ENCODE peak calls at places on chromosomes 6 and 20, in six cellular contexts. M is mesendoderm, B is H9, J is IMR-90, R is neuronal stem cell, O is H1. S is an unnamed sample.

GRCh38 chr20:36493013-36493800 is 48.1 kb upstream of the MYL9 start:
- DNase-seq in M (peak), B (peak), J (no peak), R (no peak), O (no peak), S (no peak)

GRCh38 chr6:61989616-61990015 is 296.4 kb downstream of the KHDRBS2 start:
- DNase-seq in M (peak), B (no peak), J (no peak), R (no peak), O (no peak), S (no peak)

GRCh38 chr20:18388860-18389259 is 78.0 kb downstream of the DZANK1 start:
- DNase-seq in M (no peak), B (no peak), J (peak), R (no peak), O (no peak), S (no peak)

GRCh38 chr6:30743099-30744053 is 889 bp upstream of the FLOT1 start:
- DNase-seq in M (no peak), B (no peak), J (peak), R (no peak), O (no peak), S (peak)

GRCh38 chr20:35663813-35664543 is 722 bp downstream of the CPNE1 start:
- DNase-seq in M (peak), B (peak), J (peak), R (peak), O (no peak), S (peak)

GRCh38 chr6:149335924-149336323 is 18.4 kb downstream of the TAB2 start:
- DNase-seq in M (no peak), B (no peak), J (peak), R (no peak), O (no peak), S (no peak)

GRCh38 chr20:62704341-62704948 is 4.2 kb upstream of the NTSR1 start:
- DNase-seq in M (no peak), B (no peak), J (peak), R (no peak), O (no peak), S (no peak)

GRCh38 chr6:108168501-108168979 is 2.7 kb downstream of the NR2E1 start:
- DNase-seq in M (peak), B (peak), J (no peak), R (peak), O (no peak), S (no peak)

GRCh38 chr6:152532556-152533422 is 104.4 kb downstream of the SYNE1 start:
- DNase-seq in M (no peak), B (no peak), J (no peak), R (no peak), O (no peak), S (peak)

GRCh38 chr6:12911387-12911960 is 194.9 kb downstream of the PHACTR1 start:
- DNase-seq in M (peak), B (no peak), J (peak), R (no peak), O (no peak), S (peak)

GRCh38 chr6:50850860-50851259 is 32.2 kb downstream of the TFAP2B start:
- DNase-seq in M (no peak), B (peak), J (no peak), R (no peak), O (no peak), S (no peak)

GRCh38 chr6:133623065-133623464 is 265.8 kb upstream of the TCF21 start:
- DNase-seq in M (no peak), B (no peak), J (peak), R (no peak), O (no peak), S (no peak)

GRCh38 chr6:88882536-88882935 is 80.9 kb downstream of the RNGTT start:
- DNase-seq in M (no peak), B (no peak), J (no peak), R (peak), O (no peak), S (no peak)

GRCh38 chr6:16999486-17000436 is 102.1 kb upstream of the STMND1 start:
- DNase-seq in M (no peak), B (no peak), J (peak), R (no peak), O (no peak), S (no peak)

GRCh38 chr20:59006864-59007757 is at the start of gene CTSZ:
- DNase-seq in M (peak), B (peak), J (no peak), R (peak), O (no peak), S (peak)

GRCh38 chr6:56795852-56796532 is 153.3 kb upstream of the DST start:
- DNase-seq in M (no peak), B (no peak), J (peak), R (no peak), O (no peak), S (no peak)

GRCh38 chr20:57312138-57312537 is 17.5 kb upstream of the SPO11 start:
- DNase-seq in M (no peak), B (no peak), J (no peak), R (no peak), O (no peak), S (peak)

GRCh38 chr20:58571942-58572666 is 56.9 kb upstream of the APCDD1L start:
- DNase-seq in M (no peak), B (no peak), J (peak), R (no peak), O (no peak), S (no peak)

GRCh38 chr6:44076366-44077200 is 50.7 kb downstream of the MRPL14 start:
- DNase-seq in M (no peak), B (no peak), J (no peak), R (no peak), O (no peak), S (no peak)

GRCh38 chr6:134853111-134854055 is 96.5 kb downstream of the ALDH8A1 start:
- DNase-seq in M (no peak), B (no peak), J (peak), R (no peak), O (no peak), S (no peak)

GRCh38 chr6:120804612-120805011 is 529.7 kb downstream of the TBC1D32 start:
- DNase-seq in M (no peak), B (no peak), J (no peak), R (no peak), O (no peak), S (no peak)

GRCh38 chr20:44209691-44210421 is 715 bp downstream of the OSER1 start:
- DNase-seq in M (peak), B (no peak), J (peak), R (peak), O (no peak), S (peak)

GRCh38 chr20:44208770-44209169 is 1.8 kb downstream of the OSER1 start:
- DNase-seq in M (no peak), B (no peak), J (peak), R (no peak), O (no peak), S (peak)

GRCh38 chr20:44211177-44212039 is 837 bp upstream of the OSER1 start:
- DNase-seq in M (no peak), B (no peak), J (peak), R (no peak), O (no peak), S (peak)

GRCh38 chr20:44212792-44213191 is 2.2 kb upstream of the OSER1 start:
- DNase-seq in M (no peak), B (no peak), J (peak), R (no peak), O (no peak), S (no peak)

DNA sequence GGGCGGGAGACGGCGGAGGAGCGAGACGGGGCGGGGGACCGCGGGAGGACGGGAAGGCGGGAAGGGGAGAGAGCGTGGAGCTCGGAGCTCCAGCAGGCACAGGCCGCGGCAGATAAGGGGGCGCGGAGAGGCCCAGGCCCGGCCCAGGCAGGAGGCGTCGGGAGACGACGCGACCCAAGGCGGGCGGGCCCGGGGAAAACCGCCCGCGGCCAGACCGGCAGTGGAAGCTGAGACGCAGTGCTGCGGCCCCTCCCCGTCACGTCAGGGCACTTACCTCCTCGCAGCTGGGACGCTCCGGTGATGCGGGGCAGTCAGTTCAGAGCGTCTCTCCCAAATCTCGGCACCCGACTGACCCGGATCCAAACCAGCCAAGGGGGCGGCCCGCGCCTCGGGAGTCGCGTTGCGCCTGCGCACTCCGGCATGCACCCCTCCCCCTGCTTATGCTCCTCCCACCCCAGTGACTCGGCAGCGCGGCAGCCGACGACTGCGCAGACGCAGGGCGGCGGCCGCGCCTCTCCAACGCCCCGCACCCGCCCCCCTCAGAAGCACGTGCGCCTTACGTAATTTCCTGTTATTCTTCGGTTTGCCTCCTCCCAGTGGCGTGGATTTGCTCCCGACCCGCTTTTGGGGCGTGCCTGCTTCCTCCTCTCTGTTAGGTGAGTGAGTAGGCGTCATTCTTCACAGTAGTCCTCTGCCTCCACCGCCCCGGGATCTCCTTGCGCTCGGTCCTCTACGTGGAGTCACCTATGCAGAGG is at the start of gene OSER1:
- DNase-seq in M (peak), B (peak), J (peak), R (peak), O (peak), S (peak)
- H3K18ac ChIP-seq in M (peak), B (peak), J (peak), R (peak), O (peak), S (peak)

GRCh38 chr20:50415516-50416268 is 94.5 kb upstream of the PTPN1 start:
- DNase-seq in M (no peak), B (peak), J (peak), R (no peak), O (no peak), S (peak)
- H3K18ac ChIP-seq in M (no peak), B (no peak), J (peak), R (peak), O (peak), S (no peak)

GRCh38 chr20:32358883-32359632 is 927 bp downstream of the ASXL1 start:
- DNase-seq in M (peak), B (peak), J (peak), R (peak), O (peak), S (peak)
- H3K18ac ChIP-seq in M (peak), B (no peak), J (peak), R (peak), O (no peak), S (peak)

DNA sequence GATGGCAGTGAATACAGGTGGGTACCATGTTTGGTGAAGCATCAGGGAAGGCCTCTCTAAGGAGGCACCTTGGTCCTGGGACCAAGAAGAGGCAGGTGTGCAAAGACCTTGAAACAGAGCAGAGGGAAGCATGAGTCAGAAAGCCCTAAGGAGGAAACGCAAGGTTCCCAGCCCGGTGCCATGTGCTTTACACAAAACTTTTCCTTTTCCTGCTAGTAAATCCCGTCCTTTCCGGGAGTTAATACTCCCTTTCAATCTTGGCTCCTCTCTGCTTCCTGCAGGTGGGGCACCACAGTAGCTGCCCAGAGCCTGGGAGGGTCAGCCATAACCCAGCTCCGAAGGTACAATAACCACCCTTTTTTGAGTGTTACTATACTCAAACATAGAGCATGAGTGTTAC is 19.4 kb upstream of the SLC23A2 start:
- DNase-seq in M (no peak), B (no peak), J (no peak), R (no peak), O (no peak), S (no peak)
- H3K18ac ChIP-seq in M (no peak), B (no peak), J (no peak), R (no peak), O (no peak), S (no peak)

GRCh38 chr20:21504323-21504722 is 9.5 kb downstream of the NKX2-2 start:
- DNase-seq in M (no peak), B (no peak), J (no peak), R (no peak), O (no peak), S (no peak)
- H3K18ac ChIP-seq in M (no peak), B (no peak), J (no peak), R (no peak), O (no peak), S (no peak)

GRCh38 chr6:24996145-24996836 is 60.5 kb upstream of the RIPOR2 start:
- DNase-seq in M (no peak), B (no peak), J (no peak), R (no peak), O (no peak), S (peak)
- H3K18ac ChIP-seq in M (no peak), B (no peak), J (no peak), R (peak), O (peak), S (no peak)

S was measured in trophoblast cell.